ENCODE peak calls at places on chromosomes 1 and 21, in ten cellular contexts. One of them, this sample, is unnamed.

GRCh38 chr1:165633624-165634023 is 2.6 kb downstream of the MGST3 start:
- DNase-seq in GM03348: peak
- DNase-seq in cardiac fibroblast: peak
- DNase-seq in activated CD8-positive, alpha-beta memory T cell treated with anti-CD3 and anti-CD28 coated beads, Interleukin-2, amount 10 ng/mL, durations not matched to agents 7 days and 5 days: peak
- DNase-seq in CD14-positive monocyte: no peak
- DNase-seq in mucosa of gallbladder: no peak
- DNase-seq in PC-3: peak
- DNase-seq in NCI-H2029 treated with DMSO at 0.1 percent for 48 hours: no peak
- DNase-seq in stimulated activated CD4-positive, alpha-beta T cell treated with anti-CD3 and anti-CD28 coated beads, Interleukin-4, amount 100 ng/mL, for 48 hours: no peak
- DNase-seq in A549: no peak
- DNase-seq in this sample: no peak

GRCh38 chr1:32989160-32989894 is 24.7 kb upstream of the RNF19B start:
- DNase-seq in activated CD8-positive, alpha-beta memory T cell treated with anti-CD3 and anti-CD28 coated beads, Interleukin-2, amount 10 ng/mL, durations not matched to agents 7 days and 5 days: peak
- DNase-seq in A549: peak
- DNase-seq in PC-3: peak
- DNase-seq in GM03348: peak
- DNase-seq in CD14-positive monocyte: peak
- DNase-seq in mucosa of gallbladder: peak
- DNase-seq in NCI-H2029 treated with DMSO at 0.1 percent for 48 hours: no peak
- DNase-seq in stimulated activated CD4-positive, alpha-beta T cell treated with anti-CD3 and anti-CD28 coated beads, Interleukin-4, amount 100 ng/mL, for 48 hours: peak
- DNase-seq in cardiac fibroblast: peak
- DNase-seq in this sample: peak

GRCh38 chr1:83961571-83962295 is 37.2 kb downstream of the TTLL7 start:
- DNase-seq in CD14-positive monocyte: no peak
- DNase-seq in mucosa of gallbladder: no peak
- DNase-seq in activated CD8-positive, alpha-beta memory T cell treated with anti-CD3 and anti-CD28 coated beads, Interleukin-2, amount 10 ng/mL, durations not matched to agents 7 days and 5 days: no peak
- DNase-seq in stimulated activated CD4-positive, alpha-beta T cell treated with anti-CD3 and anti-CD28 coated beads, Interleukin-4, amount 100 ng/mL, for 48 hours: no peak
- DNase-seq in cardiac fibroblast: peak
- DNase-seq in PC-3: no peak
- DNase-seq in A549: no peak
- DNase-seq in NCI-H2029 treated with DMSO at 0.1 percent for 48 hours: no peak
- DNase-seq in GM03348: no peak
- DNase-seq in this sample: no peak

GRCh38 chr1:247357781-247358211 is 26.1 kb upstream of the ZNF496 start:
- DNase-seq in CD14-positive monocyte: no peak
- DNase-seq in activated CD8-positive, alpha-beta memory T cell treated with anti-CD3 and anti-CD28 coated beads, Interleukin-2, amount 10 ng/mL, durations not matched to agents 7 days and 5 days: no peak
- DNase-seq in cardiac fibroblast: peak
- DNase-seq in NCI-H2029 treated with DMSO at 0.1 percent for 48 hours: no peak
- DNase-seq in A549: no peak
- DNase-seq in GM03348: no peak
- DNase-seq in stimulated activated CD4-positive, alpha-beta T cell treated with anti-CD3 and anti-CD28 coated beads, Interleukin-4, amount 100 ng/mL, for 48 hours: no peak
- DNase-seq in PC-3: peak
- DNase-seq in mucosa of gallbladder: no peak
- DNase-seq in this sample: no peak

GRCh38 chr1:6128276-6129081 is 51.6 kb downstream of the CHD5 start:
- DNase-seq in activated CD8-positive, alpha-beta memory T cell treated with anti-CD3 and anti-CD28 coated beads, Interleukin-2, amount 10 ng/mL, durations not matched to agents 7 days and 5 days: no peak
- DNase-seq in A549: no peak
- DNase-seq in cardiac fibroblast: no peak
- DNase-seq in mucosa of gallbladder: no peak
- DNase-seq in NCI-H2029 treated with DMSO at 0.1 percent for 48 hours: no peak
- DNase-seq in PC-3: no peak
- DNase-seq in stimulated activated CD4-positive, alpha-beta T cell treated with anti-CD3 and anti-CD28 coated beads, Interleukin-4, amount 100 ng/mL, for 48 hours: no peak
- DNase-seq in CD14-positive monocyte: peak
- DNase-seq in GM03348: no peak
- DNase-seq in this sample: no peak

GRCh38 chr21:43697758-43698643 is 20.9 kb upstream of the PDXK start:
- DNase-seq in stimulated activated CD4-positive, alpha-beta T cell treated with anti-CD3 and anti-CD28 coated beads, Interleukin-4, amount 100 ng/mL, for 48 hours: no peak
- DNase-seq in activated CD8-positive, alpha-beta memory T cell treated with anti-CD3 and anti-CD28 coated beads, Interleukin-2, amount 10 ng/mL, durations not matched to agents 7 days and 5 days: no peak
- DNase-seq in cardiac fibroblast: peak
- DNase-seq in CD14-positive monocyte: no peak
- DNase-seq in mucosa of gallbladder: no peak
- DNase-seq in PC-3: no peak
- DNase-seq in NCI-H2029 treated with DMSO at 0.1 percent for 48 hours: no peak
- DNase-seq in A549: no peak
- DNase-seq in GM03348: no peak
- DNase-seq in this sample: no peak

GRCh38 chr1:231274119-231274825 is 33.3 kb downstream of the GNPAT start:
- DNase-seq in A549: no peak
- DNase-seq in CD14-positive monocyte: no peak
- DNase-seq in stimulated activated CD4-positive, alpha-beta T cell treated with anti-CD3 and anti-CD28 coated beads, Interleukin-4, amount 100 ng/mL, for 48 hours: peak
- DNase-seq in cardiac fibroblast: no peak
- DNase-seq in PC-3: no peak
- DNase-seq in activated CD8-positive, alpha-beta memory T cell treated with anti-CD3 and anti-CD28 coated beads, Interleukin-2, amount 10 ng/mL, durations not matched to agents 7 days and 5 days: peak
- DNase-seq in GM03348: no peak
- DNase-seq in NCI-H2029 treated with DMSO at 0.1 percent for 48 hours: no peak
- DNase-seq in mucosa of gallbladder: no peak
- DNase-seq in this sample: no peak

GRCh38 chr1:5637171-5637570 is 355.1 kb downstream of the NPHP4 start:
- DNase-seq in mucosa of gallbladder: no peak
- DNase-seq in PC-3: peak
- DNase-seq in cardiac fibroblast: peak
- DNase-seq in activated CD8-positive, alpha-beta memory T cell treated with anti-CD3 and anti-CD28 coated beads, Interleukin-2, amount 10 ng/mL, durations not matched to agents 7 days and 5 days: peak
- DNase-seq in A549: peak
- DNase-seq in CD14-positive monocyte: no peak
- DNase-seq in GM03348: no peak
- DNase-seq in NCI-H2029 treated with DMSO at 0.1 percent for 48 hours: no peak
- DNase-seq in stimulated activated CD4-positive, alpha-beta T cell treated with anti-CD3 and anti-CD28 coated beads, Interleukin-4, amount 100 ng/mL, for 48 hours: peak
- DNase-seq in this sample: peak

GRCh38 chr1:170765279-170765678 is 101.3 kb downstream of the PRRX1 start:
- DNase-seq in NCI-H2029 treated with DMSO at 0.1 percent for 48 hours: no peak
- DNase-seq in PC-3: no peak
- DNase-seq in GM03348: no peak
- DNase-seq in A549: no peak
- DNase-seq in activated CD8-positive, alpha-beta memory T cell treated with anti-CD3 and anti-CD28 coated beads, Interleukin-2, amount 10 ng/mL, durations not matched to agents 7 days and 5 days: no peak
- DNase-seq in CD14-positive monocyte: no peak
- DNase-seq in cardiac fibroblast: no peak
- DNase-seq in stimulated activated CD4-positive, alpha-beta T cell treated with anti-CD3 and anti-CD28 coated beads, Interleukin-4, amount 100 ng/mL, for 48 hours: no peak
- DNase-seq in mucosa of gallbladder: no peak
- DNase-seq in this sample: no peak